ENCODE peak calls at places on chromosomes 13 and 19, in six cellular contexts. One of them, this sample, is unnamed. For H3K4me1 and H3K9me3, the result is how much of the 10 kb centered on the place peaks cover.

GRCh38 chr19:14116918-14117578 is 514 bp downstream of the PRKACA start:
- DNase-seq in CD8-positive, alpha-beta T cell: peak
- DNase-seq in pancreas: peak
- DNase-seq in left ventricle myocardium inferior: peak
- DNase-seq in uterus: peak
- DNase-seq in cardiac muscle cell: no peak
- DNase-seq in this sample: no peak

GRCh38 chr19:50489461-50490011 is 12.9 kb upstream of the GARIN5A start:
- DNase-seq in CD8-positive, alpha-beta T cell: no peak
- DNase-seq in pancreas: no peak
- DNase-seq in left ventricle myocardium inferior: no peak
- DNase-seq in uterus: no peak
- DNase-seq in cardiac muscle cell: no peak
- DNase-seq in this sample: no peak

GRCh38 chr19:32104465-32105235 is 240.8 kb upstream of the ZNF507 start:
- DNase-seq in CD8-positive, alpha-beta T cell: no peak
- DNase-seq in pancreas: no peak
- DNase-seq in left ventricle myocardium inferior: no peak
- DNase-seq in uterus: peak
- DNase-seq in cardiac muscle cell: peak
- DNase-seq in this sample: peak

GRCh38 chr13:113288880-113289279 is 8.2 kb upstream of the LAMP1 start:
- DNase-seq in CD8-positive, alpha-beta T cell: no peak
- DNase-seq in pancreas: no peak
- DNase-seq in left ventricle myocardium inferior: no peak
- DNase-seq in uterus: no peak
- DNase-seq in cardiac muscle cell: no peak
- DNase-seq in this sample: no peak

GRCh38 chr13:101025925-101026324 is 351.3 kb upstream of the TMTC4 start:
- DNase-seq in CD8-positive, alpha-beta T cell: no peak
- DNase-seq in pancreas: no peak
- DNase-seq in left ventricle myocardium inferior: no peak
- DNase-seq in uterus: no peak
- DNase-seq in cardiac muscle cell: no peak
- DNase-seq in this sample: no peak

GRCh38 chr13:31278874-31279273 is 79.1 kb downstream of the B3GLCT start:
- DNase-seq in CD8-positive, alpha-beta T cell: no peak
- DNase-seq in pancreas: no peak
- DNase-seq in left ventricle myocardium inferior: no peak
- DNase-seq in uterus: no peak
- DNase-seq in cardiac muscle cell: no peak
- DNase-seq in this sample: no peak

GRCh38 chr19:39474139-39474620 is 6.5 kb upstream of the TIMM50 start:
- DNase-seq in CD8-positive, alpha-beta T cell: peak
- DNase-seq in pancreas: peak
- DNase-seq in left ventricle myocardium inferior: peak
- DNase-seq in uterus: peak
- DNase-seq in cardiac muscle cell: peak
- DNase-seq in this sample: peak

GRCh38 chr13:106917024-106917491 is 349.1 kb upstream of the ARGLU1 start:
- DNase-seq in CD8-positive, alpha-beta T cell: no peak
- DNase-seq in pancreas: no peak
- DNase-seq in left ventricle myocardium inferior: peak
- DNase-seq in uterus: peak
- DNase-seq in cardiac muscle cell: peak
- DNase-seq in this sample: no peak

GRCh38 chr19:15254547-15254946 is 22.3 kb upstream of the EPHX3 start:
- DNase-seq in CD8-positive, alpha-beta T cell: no peak
- DNase-seq in pancreas: no peak
- DNase-seq in left ventricle myocardium inferior: no peak
- DNase-seq in uterus: no peak
- DNase-seq in cardiac muscle cell: no peak
- DNase-seq in this sample: no peak

GRCh38 chr19:15252398-15253018 is 20.3 kb upstream of the EPHX3 start:
- DNase-seq in CD8-positive, alpha-beta T cell: no peak
- DNase-seq in pancreas: no peak
- DNase-seq in left ventricle myocardium inferior: no peak
- DNase-seq in uterus: no peak
- DNase-seq in cardiac muscle cell: peak
- DNase-seq in this sample: peak

GRCh38 chr19:15253513-15253912 is 21.3 kb upstream of the EPHX3 start:
- DNase-seq in CD8-positive, alpha-beta T cell: no peak
- DNase-seq in pancreas: no peak
- DNase-seq in left ventricle myocardium inferior: no peak
- DNase-seq in uterus: peak
- DNase-seq in cardiac muscle cell: no peak
- DNase-seq in this sample: no peak

GRCh38 chr19:15251749-15252397 is 19.6 kb upstream of the EPHX3 start:
- DNase-seq in CD8-positive, alpha-beta T cell: no peak
- DNase-seq in pancreas: peak
- DNase-seq in left ventricle myocardium inferior: peak
- DNase-seq in uterus: peak
- DNase-seq in cardiac muscle cell: peak
- DNase-seq in this sample: peak

DNA sequence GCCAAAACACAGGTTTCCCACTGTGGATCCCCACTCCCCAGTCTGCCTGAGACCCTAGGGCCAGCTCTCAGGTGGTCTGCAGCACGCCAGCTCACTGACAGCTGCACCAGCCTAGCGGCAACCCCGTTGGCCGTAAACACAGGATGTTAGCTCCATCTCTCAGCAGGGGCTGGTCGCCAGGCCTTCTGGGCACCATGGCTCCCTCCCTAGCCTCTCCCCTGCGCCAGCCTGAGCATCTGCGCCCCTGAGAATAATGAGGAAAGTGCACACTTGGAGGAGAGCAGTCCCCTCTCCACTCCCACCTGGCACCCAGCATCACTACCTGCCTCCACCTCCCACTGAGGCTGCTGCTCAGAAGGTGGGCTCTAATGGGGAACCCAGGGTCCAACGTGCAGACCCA is 20.8 kb upstream of the EPHX3 start:
- DNase-seq in CD8-positive, alpha-beta T cell: no peak
- DNase-seq in pancreas: no peak
- DNase-seq in left ventricle myocardium inferior: no peak
- DNase-seq in uterus: no peak
- DNase-seq in cardiac muscle cell: no peak
- DNase-seq in this sample: no peak
- H3K4me1 ChIP-seq in CD8-positive, alpha-beta T cell: under half
- H3K4me1 ChIP-seq in pancreas: under half
- H3K4me1 ChIP-seq in left ventricle myocardium inferior: half or more
- H3K4me1 ChIP-seq in uterus: under half
- H3K4me1 ChIP-seq in cardiac muscle cell: under half
- H3K4me1 ChIP-seq in this sample: half or more

DNA sequence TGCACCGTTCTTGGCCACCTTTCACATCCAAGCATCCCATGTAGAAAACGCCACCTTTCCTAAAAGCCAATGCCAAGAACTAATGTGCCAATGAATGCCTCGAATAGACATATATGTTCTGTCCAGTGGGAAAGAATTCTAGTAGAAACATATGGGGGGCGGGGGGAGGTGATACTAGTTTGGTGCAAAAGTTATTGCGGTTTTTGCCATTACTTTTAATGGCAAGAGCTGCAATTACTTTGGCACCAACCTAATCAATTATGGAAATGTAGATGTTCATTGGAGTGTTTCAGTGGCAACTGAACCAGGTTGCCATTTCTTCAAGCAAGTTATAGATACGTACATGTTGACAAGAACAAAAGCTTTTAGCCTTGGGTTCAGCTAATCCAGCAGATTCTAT is 34.6 kb downstream of the SLC15A1 start:
- DNase-seq in CD8-positive, alpha-beta T cell: no peak
- DNase-seq in pancreas: no peak
- DNase-seq in left ventricle myocardium inferior: no peak
- DNase-seq in uterus: no peak
- DNase-seq in cardiac muscle cell: no peak
- DNase-seq in this sample: no peak
- H3K27ac ChIP-seq in CD8-positive, alpha-beta T cell: no peak
- H3K27ac ChIP-seq in pancreas: no peak
- H3K27ac ChIP-seq in left ventricle myocardium inferior: no peak
- H3K27ac ChIP-seq in uterus: no peak
- H3K27ac ChIP-seq in cardiac muscle cell: no peak
- H3K27ac ChIP-seq in this sample: no peak

GRCh38 chr19:30545752-30546151 is 173.6 kb downstream of the ZNF536 start:
- DNase-seq in CD8-positive, alpha-beta T cell: no peak
- DNase-seq in pancreas: no peak
- DNase-seq in left ventricle myocardium inferior: no peak
- DNase-seq in uterus: no peak
- DNase-seq in cardiac muscle cell: no peak
- DNase-seq in this sample: no peak

GRCh38 chr19:30549151-30549550 is 177.0 kb downstream of the ZNF536 start:
- DNase-seq in CD8-positive, alpha-beta T cell: no peak
- DNase-seq in pancreas: no peak
- DNase-seq in left ventricle myocardium inferior: no peak
- DNase-seq in uterus: no peak
- DNase-seq in cardiac muscle cell: no peak
- DNase-seq in this sample: no peak

GRCh38 chr19:30546332-30546731 is 174.1 kb downstream of the ZNF536 start:
- DNase-seq in CD8-positive, alpha-beta T cell: no peak
- DNase-seq in pancreas: no peak
- DNase-seq in left ventricle myocardium inferior: no peak
- DNase-seq in uterus: no peak
- DNase-seq in cardiac muscle cell: no peak
- DNase-seq in this sample: no peak

GRCh38 chr19:30543243-30543945 is 171.2 kb downstream of the ZNF536 start:
- DNase-seq in CD8-positive, alpha-beta T cell: no peak
- DNase-seq in pancreas: no peak
- DNase-seq in left ventricle myocardium inferior: no peak
- DNase-seq in uterus: no peak
- DNase-seq in cardiac muscle cell: no peak
- DNase-seq in this sample: no peak

DNA sequence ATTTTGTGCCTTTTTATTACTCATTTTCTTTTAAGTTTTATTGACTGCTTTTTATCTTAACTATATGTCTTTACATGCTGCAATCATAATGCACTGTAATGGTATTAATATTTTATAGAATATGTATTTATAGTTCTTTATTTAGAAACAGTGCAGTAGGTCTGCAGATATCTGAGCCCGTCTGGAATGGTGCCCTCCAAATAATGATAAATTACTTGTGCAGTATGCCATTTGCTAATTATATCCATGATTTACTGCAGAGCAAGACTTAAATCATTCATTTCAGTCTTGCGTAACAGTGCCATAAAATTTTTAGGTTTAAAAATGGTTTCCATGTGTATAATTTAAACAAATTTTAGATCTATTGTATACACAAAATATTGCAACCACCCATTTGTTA is 175.0 kb downstream of the ZNF536 start:
- DNase-seq in CD8-positive, alpha-beta T cell: no peak
- DNase-seq in pancreas: no peak
- DNase-seq in left ventricle myocardium inferior: no peak
- DNase-seq in uterus: no peak
- DNase-seq in cardiac muscle cell: no peak
- DNase-seq in this sample: no peak
- H3K9me3 ChIP-seq in CD8-positive, alpha-beta T cell: under half
- H3K9me3 ChIP-seq in pancreas: under half
- H3K9me3 ChIP-seq in left ventricle myocardium inferior: under half
- H3K9me3 ChIP-seq in uterus: under half
- H3K9me3 ChIP-seq in cardiac muscle cell: under half
- H3K9me3 ChIP-seq in this sample: under half

GRCh38 chr19:8454218-8454617 is 9.4 kb downstream of the HNRNPM start:
- DNase-seq in CD8-positive, alpha-beta T cell: no peak
- DNase-seq in pancreas: no peak
- DNase-seq in left ventricle myocardium inferior: no peak
- DNase-seq in uterus: no peak
- DNase-seq in cardiac muscle cell: no peak
- DNase-seq in this sample: no peak
- H3K4me1 ChIP-seq in CD8-positive, alpha-beta T cell: half or more
- H3K4me1 ChIP-seq in pancreas: under half
- H3K4me1 ChIP-seq in left ventricle myocardium inferior: half or more
- H3K4me1 ChIP-seq in uterus: under half
- H3K4me1 ChIP-seq in cardiac muscle cell: under half
- H3K4me1 ChIP-seq in this sample: under half

GRCh38 chr19:4083677-4084546 is 17.2 kb upstream of the ZBTB7A start:
- DNase-seq in CD8-positive, alpha-beta T cell: no peak
- DNase-seq in pancreas: no peak
- DNase-seq in left ventricle myocardium inferior: no peak
- DNase-seq in uterus: no peak
- DNase-seq in cardiac muscle cell: no peak
- DNase-seq in this sample: no peak
- H3K27ac ChIP-seq in CD8-positive, alpha-beta T cell: peak
- H3K27ac ChIP-seq in pancreas: no peak
- H3K27ac ChIP-seq in left ventricle myocardium inferior: peak
- H3K27ac ChIP-seq in uterus: peak
- H3K27ac ChIP-seq in cardiac muscle cell: no peak
- H3K27ac ChIP-seq in this sample: no peak

DNA sequence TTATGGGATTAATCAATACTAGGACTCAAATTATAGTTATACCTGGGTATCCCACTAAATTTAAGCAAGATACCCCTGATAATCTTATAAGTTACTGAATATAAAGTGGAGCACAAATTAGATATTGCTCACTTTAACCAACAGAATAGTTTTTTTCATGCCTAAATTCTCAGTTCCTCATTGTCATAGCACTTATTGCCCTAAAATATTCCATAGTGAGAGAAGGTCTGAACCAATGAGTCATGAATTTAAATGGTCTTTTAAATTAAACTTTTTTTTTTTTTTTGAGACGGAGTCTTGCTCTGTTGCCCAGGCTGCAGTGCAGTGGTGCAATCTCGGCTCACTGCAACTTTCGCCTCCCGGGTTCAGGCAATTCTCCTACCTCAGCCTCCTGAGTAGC is 42.4 kb downstream of the ZNF136 start:
- DNase-seq in CD8-positive, alpha-beta T cell: no peak
- DNase-seq in pancreas: no peak
- DNase-seq in left ventricle myocardium inferior: no peak
- DNase-seq in uterus: no peak
- DNase-seq in cardiac muscle cell: no peak
- DNase-seq in this sample: no peak
- H3K9me3 ChIP-seq in CD8-positive, alpha-beta T cell: under half
- H3K9me3 ChIP-seq in pancreas: under half
- H3K9me3 ChIP-seq in left ventricle myocardium inferior: under half
- H3K9me3 ChIP-seq in uterus: under half
- H3K9me3 ChIP-seq in cardiac muscle cell: under half
- H3K9me3 ChIP-seq in this sample: under half

DNA sequence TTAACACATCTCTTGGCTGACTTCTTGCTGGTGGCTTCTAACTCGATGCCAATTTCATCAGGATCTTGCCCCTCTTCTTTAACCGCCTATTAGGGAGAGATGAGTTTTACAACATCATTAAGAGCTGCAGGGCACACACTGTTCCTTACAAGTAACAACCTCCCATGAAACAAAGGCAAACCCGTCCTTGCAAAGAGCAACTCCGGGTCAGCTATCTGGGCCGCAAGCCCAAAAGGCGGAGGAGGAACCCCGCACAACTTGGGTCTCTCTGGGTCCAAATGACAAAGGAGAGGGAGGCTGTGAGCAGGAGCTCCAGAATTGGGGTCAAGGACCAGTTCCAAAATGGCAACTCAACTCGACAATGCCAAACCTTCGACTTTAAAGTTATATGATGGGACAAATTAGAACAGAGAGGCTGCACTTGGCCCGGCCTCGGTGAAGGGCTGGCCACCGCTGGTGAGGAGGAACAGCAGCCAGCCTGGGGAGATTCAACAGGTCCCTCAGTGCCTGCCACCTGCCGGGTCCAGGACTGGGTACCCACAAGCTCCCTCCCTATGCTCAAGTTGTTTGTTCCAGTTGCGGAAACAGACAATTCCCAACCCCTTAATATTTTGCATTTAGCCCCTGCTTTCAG is 1.1 kb downstream of the SAFB2 start:
- DNase-seq in CD8-positive, alpha-beta T cell: no peak
- DNase-seq in pancreas: peak
- DNase-seq in left ventricle myocardium inferior: no peak
- DNase-seq in uterus: peak
- DNase-seq in cardiac muscle cell: peak
- DNase-seq in this sample: no peak
- H3K4me1 ChIP-seq in CD8-positive, alpha-beta T cell: half or more
- H3K4me1 ChIP-seq in pancreas: under half
- H3K4me1 ChIP-seq in left ventricle myocardium inferior: half or more
- H3K4me1 ChIP-seq in uterus: under half
- H3K4me1 ChIP-seq in cardiac muscle cell: under half
- H3K4me1 ChIP-seq in this sample: under half